ENCODE peak calls at places on chromosomes 12 and 14, in four cellular contexts. L is RCC 7860, H is AG09319, W is GM04504. K is an unnamed sample.
A peak's percentile ranks its signal among the peaks of the same experiment; 100 is the strongest.

GRCh38 chr12:55724226-55724939 is 4.2 kb downstream of the RDH5 start:
- DNase-seq in W (no peak), H (no peak), L (no peak), K (peak; percentile 62)

GRCh38 chr12:66176105-66176504 is 6.3 kb upstream of the TMBIM4 start:
- DNase-seq in H (no peak), L (no peak), W (no peak), K (no peak)

GRCh38 chr12:108457006-108457733 is 57.9 kb upstream of the FICD start:
- DNase-seq in H (peak; percentile 34), L (peak; percentile 41), W (no peak), K (peak; percentile 8)

GRCh38 chr14:95192306-95192705 is 35.0 kb upstream of the DICER1 start:
- DNase-seq in L (no peak), W (no peak), H (no peak), K (no peak)

GRCh38 chr14:80942158-80942738 is 710 bp upstream of the CEP128 start:
- DNase-seq in H (no peak), W (no peak), L (no peak), K (no peak)

GRCh38 chr14:81473456-81474155 is 60.0 kb downstream of the SEL1L start:
- DNase-seq in H (no peak), W (no peak), L (no peak), K (no peak)

GRCh38 chr14:22334627-22335026 is 254.4 kb downstream of the DAD1 start:
- DNase-seq in W (no peak), L (no peak), H (no peak), K (no peak)

GRCh38 chr12:2682301-2683282 is 112.2 kb upstream of the FKBP4 start:
- DNase-seq in L (no peak), H (no peak), W (no peak), K (peak; percentile 72)

GRCh38 chr12:130862161-130862560 is 9.7 kb upstream of the RAN start:
- DNase-seq in W (no peak), H (no peak), L (no peak), K (no peak)

GRCh38 chr12:21330682-21331253 is 3.9 kb downstream of the SLCO1A2 start:
- DNase-seq in W (no peak), H (no peak), L (no peak), K (peak; percentile 11)

GRCh38 chr14:50951032-50951431 is 6.7 kb upstream of the PYGL start:
- DNase-seq in L (no peak), W (no peak), H (no peak), K (no peak)

GRCh38 chr12:50201987-50202521 is 34.9 kb upstream of the CERS5 start:
- DNase-seq in L (peak; percentile 89), H (no peak), W (peak; percentile 71), K (peak; percentile 75)

GRCh38 chr12:12770262-12770661 is 15.2 kb upstream of the APOLD1 start:
- DNase-seq in H (no peak), L (no peak), W (no peak), K (no peak)

GRCh38 chr12:26971963-26972362 is 33.7 kb downstream of the FGFR1OP2 start:
- DNase-seq in L (no peak), W (no peak), H (no peak), K (no peak)

GRCh38 chr14:65356327-65356836 is 56.1 kb upstream of the FUT8 start:
- DNase-seq in L (peak; percentile 56), H (no peak), W (peak; percentile 52), K (peak; percentile 58)

GRCh38 chr14:75379930-75380270 is 47.9 kb upstream of the JDP2 start:
- DNase-seq in W (no peak), L (no peak), H (no peak), K (no peak)

GRCh38 chr14:57575482-57575881 is 81.8 kb upstream of the CCDC198 start:
- DNase-seq in L (peak; percentile 18), W (no peak), H (no peak), K (no peak)

GRCh38 chr14:100879194-100879593 is 24.3 kb downstream of the RTL1 start:
- DNase-seq in H (no peak), W (no peak), L (no peak), K (no peak)

GRCh38 chr12:56991319-56991906 is 14.9 kb downstream of the ZBTB39 start:
- DNase-seq in L (no peak), H (no peak), W (no peak), K (no peak)

GRCh38 chr12:87704374-87704773 is 324.8 kb downstream of the C12orf50 start:
- DNase-seq in W (no peak), L (no peak), H (no peak), K (no peak)

GRCh38 chr14:63938198-63939005 is 85.6 kb downstream of the SYNE2 start:
- DNase-seq in L (no peak), H (no peak), W (no peak), K (peak; percentile 52)

GRCh38 chr12:6450091-6450868 is 1.6 kb upstream of the TAPBPL start:
- DNase-seq in W (no peak), H (no peak), L (no peak), K (no peak)

GRCh38 chr14:106812788-106813476 is 1286.5 kb downstream of the TMEM121 start:
- DNase-seq in L (no peak), W (no peak), H (no peak), K (no peak)

GRCh38 chr14:70741482-70741881 is 67.8 kb downstream of the MAP3K9 start:
- DNase-seq in H (no peak), L (no peak), W (no peak), K (no peak)

GRCh38 chr14:74501691-74502090 is 8.1 kb downstream of the ISCA2 start:
- DNase-seq in L (no peak), W (no peak), H (no peak), K (no peak)

GRCh38 chr12:110546339-110546738 is 36.8 kb downstream of the PPTC7 start:
- DNase-seq in W (peak; percentile 81), H (peak; percentile 54), L (peak; percentile 63), K (no peak)